ENCODE peak calls at places on chromosome 16, in four cellular contexts. G, Q, F and N are unnamed samples. For H3K4me1, the result is how much of the 10 kb centered on the place peaks cover.

GRCh38 chr16:4897328-4897727 is 39.6 kb downstream of the PPL start:
- DNase-seq in G (no peak), F (no peak), Q (no peak), N (no peak)

GRCh38 chr16:71780521-71781089 is 28.0 kb downstream of the AP1G1 start:
- DNase-seq in G (no peak), F (no peak), Q (no peak), N (no peak)

GRCh38 chr16:4114257-4115208 is 1.7 kb downstream of the ADCY9 start:
- DNase-seq in F (no peak), Q (peak), G (no peak), N (no peak)

GRCh38 chr16:74456290-74456625 is 35.0 kb upstream of the CLEC18B start:
- DNase-seq in G (no peak), F (no peak), Q (no peak), N (no peak)

GRCh38 chr16:56923481-56923880 is 8.5 kb upstream of the HERPUD1 start:
- DNase-seq in Q (no peak), F (no peak), G (no peak), N (no peak)

GRCh38 chr16:8861563-8862308 is 7.1 kb downstream of the CARHSP1 start:
- DNase-seq in G (no peak), F (no peak), Q (no peak), N (no peak)

GRCh38 chr16:83233153-83233552 is 574.6 kb upstream of the HSBP1 start:
- DNase-seq in Q (no peak), G (no peak), F (no peak), N (no peak)

GRCh38 chr16:7408700-7409340 is 76.2 kb downstream of the RBFOX1 start:
- DNase-seq in F (no peak), G (no peak), Q (no peak), N (no peak)

GRCh38 chr16:8600144-8600856 is 10.0 kb upstream of the TMEM114 start:
- DNase-seq in Q (no peak), F (no peak), G (no peak), N (no peak)

GRCh38 chr16:52537463-52537862 is 9.5 kb downstream of the TOX3 start:
- DNase-seq in F (no peak), Q (no peak), G (no peak), N (peak)

GRCh38 chr16:85969159-85969558 is 70.2 kb downstream of the IRF8 start:
- DNase-seq in G (no peak), Q (no peak), F (no peak), N (no peak)

GRCh38 chr16:20344630-20345029 is 7.9 kb downstream of the UMOD start:
- DNase-seq in G (no peak), F (no peak), Q (no peak), N (no peak)

GRCh38 chr16:11256657-11257130 is 690 bp upstream of the SOCS1 start:
- DNase-seq in F (peak), G (peak), Q (peak), N (peak)

GRCh38 chr16:87198328-87198731 is 118.9 kb downstream of the C16orf95 start:
- DNase-seq in G (no peak), Q (no peak), F (no peak), N (no peak)

GRCh38 chr16:17379121-17379571 is 91.6 kb downstream of the XYLT1 start:
- DNase-seq in F (peak), Q (peak), G (no peak), N (no peak)

GRCh38 chr16:21097151-21097550 is 53.5 kb downstream of the DNAH3 start:
- DNase-seq in Q (no peak), G (no peak), F (no peak), N (no peak)

GRCh38 chr16:86215979-86216585 is 294.2 kb upstream of the FOXF1 start:
- DNase-seq in F (no peak), Q (no peak), G (peak), N (no peak)

GRCh38 chr16:47463771-47464624 is 2.9 kb downstream of the PHKB start:
- DNase-seq in F (no peak), G (no peak), Q (no peak), N (no peak)

GRCh38 chr16:2979669-2980226 is 498 bp downstream of the PKMYT1 start:
- DNase-seq in G (no peak), F (no peak), Q (no peak), N (no peak)

GRCh38 chr16:8915722-8916321 is 33.7 kb downstream of the LITAFD start:
- DNase-seq in G (no peak), F (no peak), Q (no peak), N (no peak)

GRCh38 chr16:27240948-27241531 is 27.5 kb downstream of the NSMCE1 start:
- DNase-seq in G (no peak), Q (no peak), F (no peak), N (peak)

GRCh38 chr16:8721693-8722348 is 47.4 kb downstream of the ABAT start:
- DNase-seq in F (no peak), Q (no peak), G (no peak), N (no peak)

GRCh38 chr16:12784076-12784475 is 19.6 kb downstream of the CPPED1 start:
- DNase-seq in G (no peak), Q (no peak), F (no peak), N (no peak)

GRCh38 chr16:49473131-49473530 is 99.5 kb downstream of the C16orf78 start:
- DNase-seq in Q (no peak), G (no peak), F (no peak), N (peak)

GRCh38 chr16:71555230-71555891 is 21.5 kb downstream of the TAT start:
- DNase-seq in Q (no peak), G (no peak), F (no peak), N (no peak)

GRCh38 chr16:17360810-17361209 is 110.0 kb downstream of the XYLT1 start:
- DNase-seq in F (no peak), G (no peak), Q (no peak), N (no peak)

GRCh38 chr16:2365397-2365796 is 24.9 kb upstream of the ABCA3 start:
- DNase-seq in G (no peak), F (no peak), Q (no peak), N (no peak)

GRCh38 chr16:70437017-70437581 is 1.8 kb downstream of the ST3GAL2 start:
- DNase-seq in Q (no peak), G (no peak), F (no peak), N (no peak)

GRCh38 chr16:60074378-60074777 is 1340.3 kb upstream of the GOT2 start:
- DNase-seq in G (no peak), Q (no peak), F (no peak), N (no peak)

GRCh38 chr16:46573008-46573833 is 48.0 kb downstream of the SHCBP1 start:
- DNase-seq in Q (no peak), G (no peak), F (no peak), N (no peak)

GRCh38 chr16:88407807-88408206 is 25.0 kb downstream of the ZNF469 start:
- DNase-seq in F (no peak), G (no peak), Q (no peak), N (no peak)

GRCh38 chr16:84075376-84075775 is 32.8 kb upstream of the SLC38A8 start:
- DNase-seq in G (no peak), F (no peak), Q (no peak), N (no peak)

GRCh38 chr16:2712546-2712945 is 7.5 kb downstream of the PRSS27 start:
- DNase-seq in Q (no peak), F (no peak), G (no peak), N (no peak)

GRCh38 chr16:927406-927805 is 43.4 kb downstream of the LMF1 start:
- DNase-seq in F (no peak), Q (no peak), G (no peak), N (no peak)
- H3K4me1 ChIP-seq in F (under half), Q (under half), G (under half), N (under half)

GRCh38 chr16:10045291-10045775 is 136.9 kb downstream of the GRIN2A start:
- DNase-seq in F (no peak), G (no peak), Q (no peak), N (no peak)

GRCh38 chr16:10036951-10037350 is 145.3 kb downstream of the GRIN2A start:
- DNase-seq in G (no peak), F (no peak), Q (no peak), N (no peak)

GRCh38 chr16:10040136-10041080 is 141.8 kb downstream of the GRIN2A start:
- DNase-seq in F (no peak), G (no peak), Q (no peak), N (no peak)

GRCh38 chr16:10037771-10038170 is 144.5 kb downstream of the GRIN2A start:
- DNase-seq in Q (no peak), G (no peak), F (no peak), N (no peak)

GRCh38 chr16:10039220-10040096 is 142.8 kb downstream of the GRIN2A start:
- DNase-seq in Q (peak), F (no peak), G (no peak), N (no peak)
- TF ChIP-seq CTCF in Q (peak), F (no peak), G (no peak), N (no peak)

GRCh38 chr16:67942200-67942509 is 1.8 kb downstream of the LCAT start:
- DNase-seq in Q (no peak), G (no peak), F (no peak), N (no peak)
- H3K4me1 ChIP-seq in Q (under half), G (under half), F (under half), N (half or more)

GRCh38 chr16:30658731-30659506 is 688 bp downstream of the FBRS start:
- DNase-seq in G (peak), Q (peak), F (no peak), N (peak)

GRCh38 chr16:30656974-30657865 is 1.0 kb upstream of the FBRS start:
- DNase-seq in F (peak), Q (no peak), G (no peak), N (no peak)

GRCh38 chr16:30657866-30658730 is at the start of gene FBRS:
- DNase-seq in G (peak), F (peak), Q (peak), N (peak)

GRCh38 chr16:30660424-30661251 is 2.4 kb downstream of the FBRS start:
- DNase-seq in Q (no peak), F (peak), G (no peak), N (no peak)

GRCh38 chr16:30659507-30660423 is 1.5 kb downstream of the FBRS start:
- DNase-seq in Q (no peak), F (peak), G (peak), N (no peak)
- TF ChIP-seq CTCF in Q (no peak), F (no peak), G (no peak), N (peak)